ENCODE peak calls at places on chromosomes 2 and 18, in four cellular contexts. One of them, this sample, is unnamed.

GRCh38 chr2:159285929-159286708 is at the start of gene WDSUB1:
- DNase-seq in K562: peak
- DNase-seq in astrocyte of the spinal cord: peak
- DNase-seq in ovary: peak
- DNase-seq in this sample: peak

GRCh38 chr18:78641689-78642231 is 337.9 kb upstream of the SALL3 start:
- DNase-seq in ovary: no peak
- DNase-seq in astrocyte of the spinal cord: no peak
- DNase-seq in K562: no peak
- DNase-seq in this sample: no peak

GRCh38 chr2:10237392-10238321 is 65.0 kb upstream of the HPCAL1 start:
- DNase-seq in astrocyte of the spinal cord: no peak
- DNase-seq in ovary: no peak
- DNase-seq in K562: no peak
- DNase-seq in this sample: no peak

GRCh38 chr18:2331496-2331895 is 239.8 kb downstream of the METTL4 start:
- DNase-seq in ovary: no peak
- DNase-seq in K562: no peak
- DNase-seq in astrocyte of the spinal cord: no peak
- DNase-seq in this sample: no peak

GRCh38 chr18:64949885-64950284 is 800.9 kb upstream of the CDH7 start:
- DNase-seq in K562: no peak
- DNase-seq in ovary: no peak
- DNase-seq in astrocyte of the spinal cord: no peak
- DNase-seq in this sample: no peak

GRCh38 chr2:186991766-186992417 is 142.9 kb upstream of the ZSWIM2 start:
- DNase-seq in astrocyte of the spinal cord: peak
- DNase-seq in K562: no peak
- DNase-seq in ovary: no peak
- DNase-seq in this sample: no peak

GRCh38 chr2:124805060-124805459 is 780.0 kb downstream of the CNTNAP5 start:
- DNase-seq in K562: no peak
- DNase-seq in astrocyte of the spinal cord: no peak
- DNase-seq in ovary: no peak
- DNase-seq in this sample: no peak

GRCh38 chr18:58221060-58221725 is 177.2 kb downstream of the NEDD4L start:
- DNase-seq in K562: peak
- DNase-seq in astrocyte of the spinal cord: peak
- DNase-seq in ovary: no peak
- DNase-seq in this sample: no peak

GRCh38 chr18:33557706-33558105 is 20.3 kb upstream of the ASXL3 start:
- DNase-seq in ovary: no peak
- DNase-seq in K562: no peak
- DNase-seq in astrocyte of the spinal cord: no peak
- DNase-seq in this sample: no peak

GRCh38 chr18:33562741-33563140 is 15.3 kb upstream of the ASXL3 start:
- DNase-seq in ovary: no peak
- DNase-seq in astrocyte of the spinal cord: no peak
- DNase-seq in K562: no peak
- DNase-seq in this sample: no peak

GRCh38 chr18:33560686-33561370 is 17.2 kb upstream of the ASXL3 start:
- DNase-seq in K562: no peak
- DNase-seq in ovary: no peak
- DNase-seq in astrocyte of the spinal cord: peak
- DNase-seq in this sample: no peak

GRCh38 chr18:33558529-33558928 is 19.5 kb upstream of the ASXL3 start:
- DNase-seq in ovary: no peak
- DNase-seq in K562: no peak
- DNase-seq in astrocyte of the spinal cord: no peak
- DNase-seq in this sample: no peak

DNA sequence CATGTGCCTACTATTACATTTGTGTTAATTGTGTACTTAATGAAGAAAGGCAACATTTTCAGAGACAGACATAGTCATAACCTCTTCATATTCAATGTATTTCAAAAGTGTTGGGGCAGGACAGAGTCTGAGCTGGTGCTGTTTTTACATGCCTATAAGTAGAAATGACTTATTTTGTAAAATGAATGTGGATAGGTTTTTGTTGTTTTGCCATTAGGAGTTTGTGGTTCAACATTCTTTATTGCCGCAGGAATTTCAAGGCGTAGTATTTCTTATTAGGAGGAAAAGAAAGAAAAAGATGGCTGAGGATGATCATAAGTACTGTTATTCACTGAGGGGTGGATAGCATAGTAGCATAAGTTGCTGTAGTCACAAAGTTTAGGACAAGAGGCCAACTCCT is 21.2 kb upstream of the ASXL3 start:
- DNase-seq in K562: no peak
- DNase-seq in ovary: no peak
- DNase-seq in astrocyte of the spinal cord: no peak
- DNase-seq in this sample: no peak
- TF ChIP-seq CTCF in K562: no peak
- TF ChIP-seq CTCF in ovary: no peak
- TF ChIP-seq CTCF in astrocyte of the spinal cord: no peak
- TF ChIP-seq CTCF in this sample: no peak

GRCh38 chr2:49251766-49252165 is 97.5 kb upstream of the FSHR start:
- DNase-seq in K562: no peak
- DNase-seq in astrocyte of the spinal cord: peak
- DNase-seq in ovary: no peak
- DNase-seq in this sample: no peak

GRCh38 chr2:49254401-49254800 is 100.1 kb upstream of the FSHR start:
- DNase-seq in K562: no peak
- DNase-seq in astrocyte of the spinal cord: no peak
- DNase-seq in ovary: no peak
- DNase-seq in this sample: no peak

GRCh38 chr2:49259926-49260325 is 105.6 kb upstream of the FSHR start:
- DNase-seq in ovary: no peak
- DNase-seq in K562: no peak
- DNase-seq in astrocyte of the spinal cord: no peak
- DNase-seq in this sample: no peak

GRCh38 chr2:49251251-49251650 is 96.9 kb upstream of the FSHR start:
- DNase-seq in ovary: no peak
- DNase-seq in astrocyte of the spinal cord: no peak
- DNase-seq in K562: no peak
- DNase-seq in this sample: no peak

DNA sequence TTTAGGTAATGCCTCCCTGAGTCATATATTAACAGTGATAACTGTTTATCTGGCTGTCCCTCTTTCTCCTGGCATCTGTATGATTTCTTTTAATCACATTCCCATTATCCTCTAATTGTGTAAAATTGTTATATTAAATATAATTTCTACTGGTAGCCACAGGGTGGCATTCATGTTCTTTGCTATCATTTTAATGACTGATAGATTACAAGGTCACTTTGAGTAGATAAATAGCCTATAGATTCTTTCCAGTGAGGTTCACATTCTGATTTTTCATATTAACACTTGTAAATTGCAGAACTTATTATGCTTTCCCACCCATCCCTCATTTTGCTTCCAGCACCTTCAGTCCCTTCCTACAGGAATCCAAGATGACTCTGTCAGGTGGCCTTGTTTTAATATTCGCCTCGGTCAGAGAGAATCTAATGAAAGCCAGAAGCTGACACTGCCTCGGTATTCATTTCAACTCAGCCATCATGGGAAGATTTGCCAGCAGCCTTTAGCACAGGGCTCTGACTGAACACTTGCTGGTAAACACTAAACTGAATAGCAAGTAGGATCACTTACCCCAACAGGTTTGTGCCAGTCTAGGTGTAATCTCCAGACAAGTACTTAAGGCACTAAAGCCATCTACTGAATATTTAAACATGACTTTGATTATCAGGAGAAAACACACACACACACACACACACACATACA is 101.2 kb upstream of the FSHR start:
- DNase-seq in K562: no peak
- DNase-seq in astrocyte of the spinal cord: no peak
- DNase-seq in ovary: no peak
- DNase-seq in this sample: no peak
- TF ChIP-seq CTCF in K562: no peak
- TF ChIP-seq CTCF in astrocyte of the spinal cord: no peak
- TF ChIP-seq CTCF in ovary: no peak
- TF ChIP-seq CTCF in this sample: no peak

DNA sequence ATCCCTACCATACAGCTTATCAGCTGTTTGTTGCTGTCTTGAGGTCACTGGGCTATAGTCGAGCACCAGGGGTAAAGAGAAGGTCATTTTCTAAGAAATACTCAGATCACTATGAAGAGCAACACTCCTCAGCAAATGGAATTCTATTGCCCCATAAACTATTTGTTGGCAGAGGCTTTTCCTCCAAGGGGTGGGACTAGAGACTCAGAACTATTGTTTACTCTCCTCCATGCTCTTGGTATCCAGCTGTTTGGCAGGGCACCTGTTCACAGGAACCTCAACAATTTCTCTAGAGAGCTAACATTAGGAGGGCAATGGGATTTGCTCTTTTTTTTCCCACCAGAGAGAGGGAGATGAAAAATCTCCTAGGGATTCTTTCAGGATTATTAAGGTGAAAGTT is 249.1 kb upstream of the SPRED2 start:
- DNase-seq in ovary: no peak
- DNase-seq in K562: no peak
- DNase-seq in astrocyte of the spinal cord: no peak
- DNase-seq in this sample: no peak
- TF ChIP-seq CTCF in ovary: no peak
- TF ChIP-seq CTCF in K562: no peak
- TF ChIP-seq CTCF in astrocyte of the spinal cord: no peak
- TF ChIP-seq CTCF in this sample: no peak

GRCh38 chr2:47664817-47665216 is 118.1 kb upstream of the MSH6 start:
- DNase-seq in astrocyte of the spinal cord: no peak
- DNase-seq in K562: no peak
- DNase-seq in ovary: no peak
- DNase-seq in this sample: no peak
- TF ChIP-seq CTCF in astrocyte of the spinal cord: peak
- TF ChIP-seq CTCF in K562: no peak
- TF ChIP-seq CTCF in ovary: no peak
- TF ChIP-seq CTCF in this sample: no peak

GRCh38 chr18:80159713-80160636 is 50.9 kb downstream of the ADNP2 start:
- DNase-seq in astrocyte of the spinal cord: no peak
- DNase-seq in ovary: peak
- DNase-seq in K562: no peak
- DNase-seq in this sample: peak
- TF ChIP-seq CTCF in astrocyte of the spinal cord: peak
- TF ChIP-seq CTCF in ovary: no peak
- TF ChIP-seq CTCF in K562: no peak
- TF ChIP-seq CTCF in this sample: peak

DNA sequence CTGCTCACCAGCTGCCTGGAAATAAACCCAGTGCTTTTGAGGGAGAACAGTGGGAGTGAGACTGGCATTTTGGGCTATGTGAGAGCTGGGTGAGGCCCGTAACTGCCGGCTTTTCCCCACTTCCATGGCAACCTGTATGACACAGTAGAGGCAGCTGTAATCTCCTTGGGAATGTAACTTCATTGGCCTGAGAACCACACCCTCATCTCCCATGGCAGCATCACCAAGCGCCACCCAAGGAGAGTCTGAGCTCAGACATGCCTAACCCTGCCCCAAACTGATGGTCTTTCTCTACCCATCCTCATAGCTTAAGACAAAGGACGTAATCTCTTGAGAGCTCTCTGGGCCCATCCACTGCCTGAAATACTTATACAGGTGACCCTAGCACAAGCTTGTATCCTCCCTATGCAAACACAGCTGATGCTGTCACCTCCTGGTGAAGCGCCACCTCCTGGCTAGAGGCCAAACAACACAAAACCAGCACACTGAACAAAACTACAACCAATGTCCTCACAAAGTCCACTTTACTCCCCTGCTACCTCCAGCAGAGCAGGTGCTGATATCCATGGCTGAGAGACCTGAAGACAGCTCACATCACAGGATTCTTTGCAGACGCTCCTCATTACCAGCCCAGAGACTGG is 763.4 kb upstream of the NRXN1 start:
- DNase-seq in astrocyte of the spinal cord: no peak
- DNase-seq in ovary: no peak
- DNase-seq in K562: no peak
- DNase-seq in this sample: peak
- TF ChIP-seq CTCF in astrocyte of the spinal cord: peak
- TF ChIP-seq CTCF in ovary: no peak
- TF ChIP-seq CTCF in K562: peak
- TF ChIP-seq CTCF in this sample: peak

GRCh38 chr18:69844656-69845055 is 103.0 kb downstream of the CD226 start:
- DNase-seq in K562: no peak
- DNase-seq in ovary: no peak
- DNase-seq in astrocyte of the spinal cord: no peak
- DNase-seq in this sample: no peak

GRCh38 chr18:69839989-69840388 is 107.7 kb downstream of the CD226 start:
- DNase-seq in ovary: no peak
- DNase-seq in astrocyte of the spinal cord: no peak
- DNase-seq in K562: no peak
- DNase-seq in this sample: no peak

GRCh38 chr18:69840445-69840844 is 107.2 kb downstream of the CD226 start:
- DNase-seq in K562: no peak
- DNase-seq in ovary: no peak
- DNase-seq in astrocyte of the spinal cord: peak
- DNase-seq in this sample: no peak

GRCh38 chr18:69843047-69843446 is 104.6 kb downstream of the CD226 start:
- DNase-seq in astrocyte of the spinal cord: no peak
- DNase-seq in ovary: no peak
- DNase-seq in K562: no peak
- DNase-seq in this sample: no peak

GRCh38 chr18:69845588-69846506 is 101.8 kb downstream of the CD226 start:
- DNase-seq in astrocyte of the spinal cord: no peak
- DNase-seq in ovary: no peak
- DNase-seq in K562: no peak
- DNase-seq in this sample: no peak
- TF ChIP-seq CTCF in astrocyte of the spinal cord: no peak
- TF ChIP-seq CTCF in ovary: no peak
- TF ChIP-seq CTCF in K562: no peak
- TF ChIP-seq CTCF in this sample: no peak

GRCh38 chr2:95399061-95399460 is 3.4 kb upstream of the FAHD2A start:
- DNase-seq in K562: no peak
- DNase-seq in astrocyte of the spinal cord: no peak
- DNase-seq in ovary: no peak
- DNase-seq in this sample: no peak

GRCh38 chr2:95402370-95403203 is at the start of gene FAHD2A:
- DNase-seq in astrocyte of the spinal cord: peak
- DNase-seq in K562: peak
- DNase-seq in ovary: peak
- DNase-seq in this sample: peak

GRCh38 chr2:95401480-95401879 is 1.0 kb upstream of the FAHD2A start:
- DNase-seq in ovary: no peak
- DNase-seq in K562: no peak
- DNase-seq in astrocyte of the spinal cord: no peak
- DNase-seq in this sample: no peak
- TF ChIP-seq CTCF in ovary: no peak
- TF ChIP-seq CTCF in K562: no peak
- TF ChIP-seq CTCF in astrocyte of the spinal cord: no peak
- TF ChIP-seq CTCF in this sample: no peak

DNA sequence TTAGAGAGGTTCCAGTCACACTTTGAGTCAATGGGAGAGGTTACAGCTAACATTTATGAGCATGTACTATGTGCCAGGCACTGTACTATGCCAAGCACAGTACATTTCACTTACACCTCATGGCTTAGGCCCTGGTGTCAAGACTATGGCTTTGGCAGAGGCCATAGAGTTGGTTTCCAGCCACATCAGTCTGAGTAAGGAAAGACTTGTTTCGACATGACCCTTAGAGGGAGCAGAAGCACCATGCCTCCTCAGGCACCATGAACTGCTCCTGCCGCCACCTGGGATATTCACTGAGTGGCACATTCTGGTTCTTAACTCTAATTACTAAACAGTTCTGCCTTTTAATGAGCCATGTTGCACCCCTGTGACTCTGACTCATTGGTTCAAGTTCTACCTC is 12.7 kb downstream of the DGUOK start:
- DNase-seq in astrocyte of the spinal cord: no peak
- DNase-seq in K562: no peak
- DNase-seq in ovary: no peak
- DNase-seq in this sample: no peak
- TF ChIP-seq CTCF in astrocyte of the spinal cord: peak
- TF ChIP-seq CTCF in K562: no peak
- TF ChIP-seq CTCF in ovary: no peak
- TF ChIP-seq CTCF in this sample: no peak